ENCODE peak calls at places on chromosomes 12 and 14, in seven cellular contexts. U, G, S, L, T, E and I are unnamed samples.

GRCh38 chr14:81459421-81459820 is 59.3 kb upstream of the STON2 start:
- DNase-seq in G (no peak), U (no peak), L (no peak), T (no peak), E (no peak), S (no peak), I (no peak)

GRCh38 chr12:272942-273906 is 10.6 kb upstream of the SLC6A13 start:
- DNase-seq in T (no peak), G (no peak), S (no peak), U (no peak), L (no peak), E (no peak), I (no peak)

GRCh38 chr12:106941481-106942156 is 14.1 kb upstream of the TMEM263 start:
- DNase-seq in L (no peak), U (no peak), T (no peak), E (no peak), S (no peak), G (no peak), I (no peak)

GRCh38 chr14:92940543-92940942 is 17.6 kb downstream of the CHGA start:
- DNase-seq in G (no peak), U (no peak), S (no peak), L (no peak), T (no peak), E (no peak), I (no peak)

GRCh38 chr14:63383776-63384367 is 65.1 kb upstream of the GPHB5 start:
- DNase-seq in E (no peak), U (no peak), T (no peak), S (no peak), G (no peak), L (no peak), I (no peak)

GRCh38 chr14:104604461-104605449 is at the start of gene TMEM179:
- DNase-seq in E (no peak), L (no peak), S (no peak), G (no peak), U (peak), T (no peak), I (peak)

GRCh38 chr12:6964605-6965025 is 5.8 kb downstream of the PHB2 start:
- DNase-seq in E (no peak), S (no peak), T (no peak), U (no peak), L (no peak), G (no peak), I (no peak)

GRCh38 chr14:32400480-32400879 is 71.4 kb downstream of the AKAP6 start:
- DNase-seq in S (no peak), L (no peak), G (no peak), E (no peak), U (no peak), T (no peak), I (no peak)

GRCh38 chr12:57476162-57476992 is 3.3 kb downstream of the ARHGAP9 start:
- DNase-seq in L (no peak), U (peak), S (no peak), G (peak), E (no peak), T (peak), I (no peak)

GRCh38 chr12:114703060-114703493 is 19.1 kb upstream of the TBX3 start:
- DNase-seq in E (no peak), L (no peak), T (no peak), G (no peak), S (no peak), U (no peak), I (peak)

GRCh38 chr14:22319526-22320352 is 269.3 kb downstream of the DAD1 start:
- DNase-seq in U (peak), E (peak), T (no peak), L (peak), G (no peak), S (no peak), I (peak)

GRCh38 chr14:21095430-21096205 is 2.8 kb downstream of the ZNF219 start:
- DNase-seq in U (no peak), G (no peak), T (no peak), E (no peak), L (peak), S (no peak), I (no peak)

GRCh38 chr12:48788522-48788851 is 402 bp downstream of the ADCY6 start:
- DNase-seq in G (no peak), L (no peak), S (no peak), T (no peak), E (no peak), U (no peak), I (no peak)

GRCh38 chr14:68780358-68781160 is 12.3 kb downstream of the ZFP36L1 start:
- DNase-seq in E (no peak), S (no peak), U (peak), T (no peak), G (no peak), L (peak), I (no peak)

GRCh38 chr12:112353389-112353788 is 28.8 kb downstream of the HECTD4 start:
- DNase-seq in G (no peak), L (no peak), E (no peak), S (no peak), T (no peak), U (no peak), I (no peak)

GRCh38 chr14:30214456-30215090 is 286.9 kb upstream of the PRKD1 start:
- DNase-seq in S (peak), L (no peak), T (no peak), E (no peak), U (peak), G (no peak), I (peak)

GRCh38 chr14:96363751-96364336 is 518 bp downstream of the GSKIP start:
- DNase-seq in S (no peak), G (peak), T (peak), E (no peak), L (no peak), U (peak), I (peak)

GRCh38 chr12:123520567-123521474 is 12.7 kb downstream of the RILPL1 start:
- DNase-seq in T (no peak), L (no peak), S (no peak), E (no peak), U (no peak), G (no peak), I (no peak)

GRCh38 chr14:66496188-66496807 is 10.1 kb downstream of the CCDC196 start:
- DNase-seq in T (no peak), S (no peak), G (no peak), E (no peak), L (no peak), U (peak), I (no peak)

GRCh38 chr12:39610626-39611025 is 9.0 kb downstream of the ABCD2 start:
- DNase-seq in L (no peak), E (no peak), G (no peak), S (no peak), U (no peak), T (no peak), I (no peak)

GRCh38 chr12:63319386-63319785 is 168.4 kb upstream of the AVPR1A start:
- DNase-seq in E (no peak), S (no peak), T (no peak), U (no peak), G (no peak), L (no peak), I (no peak)

GRCh38 chr12:102896067-102896466 is 21.0 kb downstream of the PAH start:
- DNase-seq in E (no peak), T (no peak), U (no peak), S (no peak), L (no peak), G (no peak), I (no peak)

GRCh38 chr14:51789631-51790030 is 70.8 kb upstream of the GNG2 start:
- DNase-seq in S (no peak), T (no peak), E (no peak), G (no peak), U (no peak), L (no peak), I (no peak)

GRCh38 chr14:34614638-34615037 is 15.3 kb downstream of the SNX6 start:
- DNase-seq in U (no peak), E (no peak), T (no peak), G (no peak), S (no peak), L (no peak), I (no peak)

GRCh38 chr12:57127101-57127709 is 1.1 kb upstream of the LRP1 start:
- DNase-seq in T (peak), L (peak), E (peak), S (no peak), U (peak), G (no peak), I (peak)

GRCh38 chr12:31321565-31322228 is 4.3 kb downstream of the SINHCAF start:
- DNase-seq in E (no peak), L (no peak), T (no peak), U (no peak), S (no peak), G (no peak), I (no peak)

GRCh38 chr14:50770586-50770985 is 60.4 kb downstream of the NIN start:
- DNase-seq in U (no peak), T (no peak), L (no peak), E (no peak), G (no peak), S (no peak), I (no peak)

GRCh38 chr12:67649165-67650126 is 901 bp downstream of the DYRK2 start:
- DNase-seq in S (no peak), G (no peak), U (peak), E (no peak), T (peak), L (no peak), I (no peak)

GRCh38 chr14:91084516-91084915 is 24.1 kb upstream of the RPS6KA5 start:
- DNase-seq in U (no peak), S (no peak), G (no peak), T (no peak), E (no peak), L (no peak), I (no peak)

GRCh38 chr14:35875296-35875695 is 49.2 kb downstream of the BRMS1L start:
- DNase-seq in T (no peak), L (no peak), E (no peak), U (no peak), S (no peak), G (no peak), I (no peak)

GRCh38 chr12:71890475-71890874 is 48.2 kb upstream of the TPH2 start:
- DNase-seq in G (no peak), E (no peak), U (no peak), S (no peak), T (no peak), L (no peak), I (no peak)

GRCh38 chr12:4909397-4909733 is 340 bp upstream of the KCNA1 start:
- DNase-seq in E (no peak), U (no peak), L (no peak), T (no peak), G (no peak), S (no peak), I (no peak)